ENCODE peak calls at places on chromosome 10, in four cellular contexts. D is WTC11, B is K562, Z is HepG2. A is an unnamed sample.

GRCh38 chr10:32412499-32412853 is 33.5 kb upstream of the CCDC7 start:
- DNase-seq in D (no peak), B (no peak), Z (no peak), A (no peak)

GRCh38 chr10:128047337-128047736 is 78.9 kb downstream of the MKI67 start:
- DNase-seq in D (peak; percentile 65), B (peak; percentile 17), Z (no peak), A (peak; percentile 10)

GRCh38 chr10:76007206-76007605 is 575.8 kb downstream of the LRMDA start:
- DNase-seq in D (no peak), B (no peak), Z (no peak), A (no peak)

GRCh38 chr10:57955076-57955475 is 312.6 kb downstream of the IPMK start:
- DNase-seq in D (no peak), B (no peak), Z (no peak), A (no peak)

GRCh38 chr10:34666008-34666700 is 148.9 kb downstream of the PARD3 start:
- DNase-seq in D (no peak), B (peak; percentile 41), Z (no peak), A (peak; percentile 73)

GRCh38 chr10:24457661-24458318 is 248.9 kb downstream of the KIAA1217 start:
- DNase-seq in D (no peak), B (no peak), Z (no peak), A (peak; percentile 26)

GRCh38 chr10:45376364-45376801 is 2.4 kb downstream of the ALOX5 start:
- DNase-seq in D (no peak), B (peak; percentile 8), Z (no peak), A (no peak)

GRCh38 chr10:102449321-102450123 is 1.8 kb downstream of the C10orf95 start:
- DNase-seq in D (peak; percentile 83), B (peak; percentile 46), Z (peak; percentile 76), A (peak; percentile 82)

GRCh38 chr10:104069610-104070009 is 16.1 kb downstream of the COL17A1 start:
- DNase-seq in D (no peak), B (no peak), Z (no peak), A (no peak)

GRCh38 chr10:110156046-110156445 is 51.4 kb upstream of the MXI1 start:
- DNase-seq in D (no peak), B (no peak), Z (no peak), A (no peak)

GRCh38 chr10:131448883-131449282 is 137.4 kb upstream of the TCERG1L start:
- DNase-seq in D (no peak), B (no peak), Z (no peak), A (no peak)

GRCh38 chr10:93392111-93392510 is 90.0 kb downstream of the MYOF start:
- DNase-seq in D (no peak), B (no peak), Z (no peak), A (no peak)

GRCh38 chr10:126336786-126337185 is 51.5 kb downstream of the ADAM12 start:
- DNase-seq in D (no peak), B (no peak), Z (no peak), A (no peak)

GRCh38 chr10:114732931-114733330 is 74.9 kb upstream of the ABLIM1 start:
- DNase-seq in D (no peak), B (no peak), Z (no peak), A (no peak)

GRCh38 chr10:96670786-96671185 is 49.5 kb downstream of the PIK3AP1 start:
- DNase-seq in D (no peak), B (no peak), Z (peak; percentile 44), A (peak; percentile 39)

GRCh38 chr10:21516270-21517131 is 9.0 kb downstream of the SKIDA1 start:
- DNase-seq in D (peak; percentile 69), B (peak; percentile 53), Z (no peak), A (no peak)

GRCh38 chr10:99945286-99945685 is 64.5 kb downstream of the DNMBP start:
- DNase-seq in D (no peak), B (no peak), Z (no peak), A (peak; percentile 64)

GRCh38 chr10:97683556-97684357 is 3.3 kb downstream of the AVPI1 start:
- DNase-seq in D (no peak), B (no peak), Z (no peak), A (peak; percentile 47)

GRCh38 chr10:62171791-62172190 is 96.9 kb downstream of the RTKN2 start:
- DNase-seq in D (no peak), B (no peak), Z (no peak), A (no peak)

GRCh38 chr10:53646525-53646924 is 873.9 kb upstream of the MBL2 start:
- DNase-seq in D (no peak), B (no peak), Z (no peak), A (no peak)

GRCh38 chr10:107163086-107163880 is 1.2 kb downstream of the SORCS1 start:
- DNase-seq in D (no peak), B (no peak), Z (peak; percentile 4), A (no peak)

GRCh38 chr10:8951440-8952089 is 897.1 kb downstream of the GATA3 start:
- DNase-seq in D (no peak), B (no peak), Z (no peak), A (no peak)

DNA sequence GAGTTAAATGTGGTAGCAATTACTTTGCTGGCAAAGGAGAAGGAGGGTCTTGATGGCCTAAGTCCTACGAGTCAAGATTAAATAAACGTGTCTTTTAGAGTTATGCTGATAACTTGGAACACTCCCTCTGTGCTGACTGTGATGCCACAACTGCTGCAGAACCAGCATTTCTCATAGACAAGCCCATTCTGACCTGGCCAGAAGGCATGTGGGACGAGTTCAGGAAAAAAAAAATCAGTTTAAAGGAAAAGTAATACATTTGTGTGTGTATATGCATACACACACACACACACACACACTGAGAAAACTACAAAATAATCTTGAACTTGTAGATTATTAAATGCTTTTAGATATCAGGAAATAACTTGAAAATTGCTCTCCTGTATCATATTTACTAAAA is 245.8 kb downstream of the FGFR2 start:
- DNase-seq in D (no peak), B (no peak), Z (no peak), A (no peak)
- TF ChIP-seq NR3C1 in D (no peak), B (no peak), Z (no peak), A (no peak)

DNA sequence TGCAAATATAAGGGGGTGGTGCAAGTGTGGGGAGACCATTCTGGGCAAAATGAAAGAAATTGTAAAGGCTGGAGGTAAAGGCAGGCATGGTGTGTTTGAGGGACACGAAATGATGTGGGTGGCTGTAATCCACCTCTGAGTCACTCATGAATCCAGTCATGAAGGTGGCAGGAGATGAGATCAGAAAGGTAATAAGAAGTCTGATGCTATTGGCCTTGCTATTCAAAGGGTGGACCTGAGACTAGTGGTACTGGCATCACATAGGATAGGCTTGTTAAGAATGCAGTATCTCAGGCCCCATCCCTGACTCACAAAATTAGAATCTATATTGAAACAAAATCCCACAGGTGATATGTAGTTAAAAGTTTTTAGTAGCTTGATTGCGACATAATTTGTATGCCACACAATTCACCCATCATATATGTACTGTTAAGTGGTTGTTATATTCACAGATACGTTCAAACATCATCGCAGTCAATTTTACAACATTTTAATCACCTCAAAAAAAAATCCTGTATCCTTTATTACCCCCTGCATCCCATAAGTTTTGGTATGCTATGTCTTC is 85.6 kb downstream of the ST8SIA6 start:
- DNase-seq in D (no peak), B (no peak), Z (no peak), A (no peak)
- TF ChIP-seq NR3C1 in D (no peak), B (no peak), Z (no peak), A (no peak)

GRCh38 chr10:117455346-117455745 is 80.1 kb upstream of the PDZD8 start:
- DNase-seq in D (no peak), B (no peak), Z (no peak), A (no peak)
- TF ChIP-seq NR3C1 in D (no peak), B (no peak), Z (no peak), A (no peak)

DNA sequence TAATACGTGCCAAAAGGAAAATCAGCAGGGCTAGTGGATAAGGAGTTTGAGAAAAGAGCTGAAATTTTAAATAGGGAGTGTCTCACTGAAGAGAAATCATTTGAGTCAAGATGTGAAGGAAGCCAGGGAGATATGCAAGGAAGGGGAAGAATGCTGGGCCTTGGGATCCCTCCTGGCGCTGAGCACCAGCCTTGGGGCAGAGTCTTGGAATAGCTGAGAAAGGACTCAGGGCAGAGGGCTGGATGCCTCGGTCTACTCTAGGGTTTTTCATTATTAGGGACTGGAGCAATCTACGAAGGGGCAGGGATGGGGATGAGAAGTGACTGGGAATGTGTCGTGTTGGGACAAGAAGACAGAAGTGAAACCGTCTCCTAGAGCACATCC is 484 bp downstream of the ZWINT start:
- DNase-seq in D (no peak), B (no peak), Z (no peak), A (no peak)
- TF ChIP-seq NR3C1 in D (no peak), B (no peak), Z (no peak), A (no peak)

A was measured in A549.